ENCODE peak calls at places on chromosomes 7 and 10, in five cellular contexts. One of them, this sample, is unnamed.

GRCh38 chr10:79129361-79129997 is 60.7 kb downstream of the ZMIZ1 start:
- DNase-seq in AG04450: no peak
- DNase-seq in fibroblast of pulmonary artery: no peak
- DNase-seq in astrocyte of the spinal cord: peak; percentile 73
- DNase-seq in fibroblast of villous mesenchyme: peak; percentile 69
- DNase-seq in this sample: no peak

GRCh38 chr10:57982091-57982490 is 285.6 kb downstream of the IPMK start:
- DNase-seq in fibroblast of villous mesenchyme: no peak
- DNase-seq in AG04450: no peak
- DNase-seq in fibroblast of pulmonary artery: no peak
- DNase-seq in astrocyte of the spinal cord: no peak
- DNase-seq in this sample: no peak

GRCh38 chr10:62894156-62894555 is 78.0 kb upstream of the EGR2 start:
- DNase-seq in astrocyte of the spinal cord: no peak
- DNase-seq in fibroblast of pulmonary artery: no peak
- DNase-seq in AG04450: no peak
- DNase-seq in fibroblast of villous mesenchyme: no peak
- DNase-seq in this sample: no peak

GRCh38 chr10:5323446-5323845 is 41.3 kb upstream of the UCN3 start:
- DNase-seq in fibroblast of villous mesenchyme: no peak
- DNase-seq in fibroblast of pulmonary artery: no peak
- DNase-seq in AG04450: no peak
- DNase-seq in astrocyte of the spinal cord: no peak
- DNase-seq in this sample: no peak

GRCh38 chr10:65419629-65420028 is 1506.2 kb upstream of the LRRTM3 start:
- DNase-seq in fibroblast of villous mesenchyme: no peak
- DNase-seq in AG04450: no peak
- DNase-seq in fibroblast of pulmonary artery: no peak
- DNase-seq in astrocyte of the spinal cord: no peak
- DNase-seq in this sample: no peak

GRCh38 chr10:105855791-105856190 is 1214.7 kb downstream of the SORCS3 start:
- DNase-seq in fibroblast of villous mesenchyme: no peak
- DNase-seq in astrocyte of the spinal cord: peak; percentile 4
- DNase-seq in fibroblast of pulmonary artery: no peak
- DNase-seq in AG04450: no peak
- DNase-seq in this sample: no peak

GRCh38 chr7:76372984-76373833 is 14.4 kb upstream of the YWHAG start:
- DNase-seq in fibroblast of villous mesenchyme: peak; percentile 86
- DNase-seq in AG04450: peak; percentile 51
- DNase-seq in astrocyte of the spinal cord: peak; percentile 81
- DNase-seq in fibroblast of pulmonary artery: peak; percentile 80
- DNase-seq in this sample: peak; percentile 78

GRCh38 chr10:29189272-29189671 is 99.6 kb upstream of the LYZL1 start:
- DNase-seq in fibroblast of villous mesenchyme: no peak
- DNase-seq in fibroblast of pulmonary artery: peak; percentile 13
- DNase-seq in AG04450: no peak
- DNase-seq in astrocyte of the spinal cord: peak; percentile 48
- DNase-seq in this sample: no peak

GRCh38 chr7:40571796-40572195 is 437.0 kb downstream of the SUGCT start:
- DNase-seq in fibroblast of pulmonary artery: peak; percentile 26
- DNase-seq in fibroblast of villous mesenchyme: peak; percentile 80
- DNase-seq in astrocyte of the spinal cord: peak; percentile 66
- DNase-seq in AG04450: no peak
- DNase-seq in this sample: peak; percentile 96

GRCh38 chr7:1134951-1135350 is 25.0 kb downstream of the ZFAND2A start:
- DNase-seq in AG04450: no peak
- DNase-seq in astrocyte of the spinal cord: no peak
- DNase-seq in fibroblast of pulmonary artery: no peak
- DNase-seq in fibroblast of villous mesenchyme: no peak
- DNase-seq in this sample: no peak

GRCh38 chr7:138524259-138524658 is 64.2 kb downstream of the TRIM24 start:
- DNase-seq in fibroblast of villous mesenchyme: no peak
- DNase-seq in fibroblast of pulmonary artery: no peak
- DNase-seq in astrocyte of the spinal cord: no peak
- DNase-seq in AG04450: no peak
- DNase-seq in this sample: no peak

GRCh38 chr7:125010540-125010939 is 80.9 kb upstream of the POT1 start:
- DNase-seq in fibroblast of villous mesenchyme: no peak
- DNase-seq in AG04450: no peak
- DNase-seq in fibroblast of pulmonary artery: no peak
- DNase-seq in astrocyte of the spinal cord: no peak
- DNase-seq in this sample: no peak

GRCh38 chr7:157684596-157685429 is 348.0 kb downstream of the DNAJB6 start:
- DNase-seq in AG04450: no peak
- DNase-seq in astrocyte of the spinal cord: no peak
- DNase-seq in fibroblast of pulmonary artery: no peak
- DNase-seq in fibroblast of villous mesenchyme: no peak
- DNase-seq in this sample: no peak

GRCh38 chr7:85025312-85025756 is 161.5 kb downstream of the SEMA3D start:
- DNase-seq in fibroblast of pulmonary artery: peak; percentile 34
- DNase-seq in AG04450: no peak
- DNase-seq in astrocyte of the spinal cord: peak; percentile 33
- DNase-seq in fibroblast of villous mesenchyme: no peak
- DNase-seq in this sample: no peak

GRCh38 chr10:100143756-100144155 is 42.1 kb downstream of the ERLIN1 start:
- DNase-seq in astrocyte of the spinal cord: no peak
- DNase-seq in AG04450: no peak
- DNase-seq in fibroblast of pulmonary artery: no peak
- DNase-seq in fibroblast of villous mesenchyme: no peak
- DNase-seq in this sample: no peak

GRCh38 chr7:6486438-6487183 is 38.9 kb upstream of the DAGLB start:
- DNase-seq in AG04450: no peak
- DNase-seq in astrocyte of the spinal cord: no peak
- DNase-seq in fibroblast of villous mesenchyme: no peak
- DNase-seq in fibroblast of pulmonary artery: no peak
- DNase-seq in this sample: no peak

GRCh38 chr7:6487184-6487545 is 39.4 kb upstream of the DAGLB start:
- DNase-seq in AG04450: no peak
- DNase-seq in astrocyte of the spinal cord: no peak
- DNase-seq in fibroblast of pulmonary artery: no peak
- DNase-seq in fibroblast of villous mesenchyme: no peak
- DNase-seq in this sample: no peak

GRCh38 chr7:6494365-6494764 is 46.6 kb upstream of the DAGLB start:
- DNase-seq in AG04450: no peak
- DNase-seq in fibroblast of pulmonary artery: no peak
- DNase-seq in astrocyte of the spinal cord: no peak
- DNase-seq in fibroblast of villous mesenchyme: no peak
- DNase-seq in this sample: no peak

GRCh38 chr7:6489612-6490011 is 41.9 kb upstream of the DAGLB start:
- DNase-seq in fibroblast of pulmonary artery: no peak
- DNase-seq in fibroblast of villous mesenchyme: no peak
- DNase-seq in astrocyte of the spinal cord: no peak
- DNase-seq in AG04450: no peak
- DNase-seq in this sample: no peak
- TF ChIP-seq CTCF in fibroblast of pulmonary artery: no peak
- TF ChIP-seq CTCF in fibroblast of villous mesenchyme: no peak
- TF ChIP-seq CTCF in astrocyte of the spinal cord: no peak
- TF ChIP-seq CTCF in AG04450: no peak
- TF ChIP-seq CTCF in this sample: peak; percentile 35

DNA sequence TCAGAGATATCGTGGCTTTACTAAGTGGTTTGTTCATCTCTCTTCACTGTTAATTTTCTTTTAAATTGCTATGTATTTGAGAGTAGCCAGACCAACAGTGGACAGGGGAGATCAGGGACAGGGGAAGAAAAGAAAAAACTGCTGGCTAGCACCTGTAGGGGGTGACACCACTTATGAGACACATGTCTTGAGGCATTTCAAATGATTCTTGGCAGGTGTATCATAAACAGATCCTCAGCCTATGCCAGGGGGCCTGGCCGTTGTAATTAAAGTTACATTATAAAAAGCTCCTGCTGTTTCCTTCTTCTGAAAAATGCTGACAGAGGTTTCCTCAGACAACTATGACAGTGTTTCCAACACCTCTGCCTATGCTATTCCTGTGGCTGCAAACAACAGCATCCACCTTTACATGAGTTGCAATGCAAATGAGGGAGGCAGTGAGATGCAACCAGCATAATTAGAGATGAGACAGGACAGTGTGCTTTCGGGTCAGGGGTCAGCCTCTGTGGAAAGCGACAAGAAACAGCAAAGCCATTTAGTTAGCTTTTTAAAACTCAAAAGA is 281.0 kb upstream of the PTER start:
- DNase-seq in fibroblast of villous mesenchyme: no peak
- DNase-seq in fibroblast of pulmonary artery: no peak
- DNase-seq in astrocyte of the spinal cord: no peak
- DNase-seq in AG04450: no peak
- DNase-seq in this sample: no peak
- TF ChIP-seq CTCF in fibroblast of villous mesenchyme: no peak
- TF ChIP-seq CTCF in fibroblast of pulmonary artery: no peak
- TF ChIP-seq CTCF in astrocyte of the spinal cord: no peak
- TF ChIP-seq CTCF in AG04450: no peak
- TF ChIP-seq CTCF in this sample: no peak

GRCh38 chr10:71522438-71523144 is 125.9 kb downstream of the CDH23 start:
- DNase-seq in fibroblast of villous mesenchyme: no peak
- DNase-seq in AG04450: no peak
- DNase-seq in astrocyte of the spinal cord: no peak
- DNase-seq in fibroblast of pulmonary artery: no peak
- DNase-seq in this sample: no peak
- TF ChIP-seq CTCF in fibroblast of villous mesenchyme: no peak
- TF ChIP-seq CTCF in AG04450: no peak
- TF ChIP-seq CTCF in astrocyte of the spinal cord: no peak
- TF ChIP-seq CTCF in fibroblast of pulmonary artery: no peak
- TF ChIP-seq CTCF in this sample: peak; percentile 15

GRCh38 chr7:132907380-132907940 is 174.4 kb downstream of the CHCHD3 start:
- DNase-seq in fibroblast of pulmonary artery: no peak
- DNase-seq in astrocyte of the spinal cord: no peak
- DNase-seq in fibroblast of villous mesenchyme: no peak
- DNase-seq in AG04450: no peak
- DNase-seq in this sample: no peak
- TF ChIP-seq CTCF in fibroblast of pulmonary artery: no peak
- TF ChIP-seq CTCF in astrocyte of the spinal cord: no peak
- TF ChIP-seq CTCF in fibroblast of villous mesenchyme: no peak
- TF ChIP-seq CTCF in AG04450: no peak
- TF ChIP-seq CTCF in this sample: no peak

GRCh38 chr10:113279262-113279661 is 273.6 kb upstream of the HABP2 start:
- DNase-seq in fibroblast of pulmonary artery: no peak
- DNase-seq in AG04450: no peak
- DNase-seq in astrocyte of the spinal cord: no peak
- DNase-seq in fibroblast of villous mesenchyme: no peak
- DNase-seq in this sample: no peak

GRCh38 chr10:113285291-113285690 is 267.6 kb upstream of the HABP2 start:
- DNase-seq in fibroblast of pulmonary artery: no peak
- DNase-seq in astrocyte of the spinal cord: no peak
- DNase-seq in fibroblast of villous mesenchyme: no peak
- DNase-seq in AG04450: no peak
- DNase-seq in this sample: no peak

GRCh38 chr10:113284635-113285034 is 268.2 kb upstream of the HABP2 start:
- DNase-seq in AG04450: no peak
- DNase-seq in astrocyte of the spinal cord: no peak
- DNase-seq in fibroblast of pulmonary artery: no peak
- DNase-seq in fibroblast of villous mesenchyme: no peak
- DNase-seq in this sample: no peak

GRCh38 chr10:113287592-113287991 is 265.3 kb upstream of the HABP2 start:
- DNase-seq in astrocyte of the spinal cord: no peak
- DNase-seq in AG04450: no peak
- DNase-seq in fibroblast of villous mesenchyme: no peak
- DNase-seq in fibroblast of pulmonary artery: no peak
- DNase-seq in this sample: no peak

DNA sequence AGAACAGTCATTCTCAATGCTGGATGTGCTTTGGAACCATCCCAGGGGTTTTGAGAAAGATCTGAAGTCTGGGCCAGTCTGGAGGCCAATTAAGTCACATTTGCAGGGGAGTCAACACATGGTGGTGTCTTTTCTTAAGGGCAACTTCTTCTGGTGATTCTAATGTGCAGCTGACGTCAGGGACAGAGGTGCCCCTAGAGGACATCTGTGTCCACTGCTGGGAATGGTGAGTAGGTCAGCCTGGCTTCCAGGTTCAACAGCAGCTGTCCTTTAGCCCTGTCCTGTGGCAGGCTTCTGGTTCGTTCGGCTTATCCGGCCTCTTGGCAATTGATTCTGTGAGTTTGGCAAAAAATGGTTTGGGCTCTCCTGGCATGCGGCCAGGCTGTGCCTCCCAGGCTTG is 269.7 kb upstream of the HABP2 start:
- DNase-seq in fibroblast of pulmonary artery: no peak
- DNase-seq in AG04450: no peak
- DNase-seq in fibroblast of villous mesenchyme: no peak
- DNase-seq in astrocyte of the spinal cord: no peak
- DNase-seq in this sample: no peak
- TF ChIP-seq CTCF in fibroblast of pulmonary artery: no peak
- TF ChIP-seq CTCF in AG04450: no peak
- TF ChIP-seq CTCF in fibroblast of villous mesenchyme: no peak
- TF ChIP-seq CTCF in astrocyte of the spinal cord: peak; percentile 3
- TF ChIP-seq CTCF in this sample: peak; percentile 41

GRCh38 chr10:116132716-116133420 is 140.1 kb downstream of the GFRA1 start:
- DNase-seq in fibroblast of pulmonary artery: no peak
- DNase-seq in AG04450: no peak
- DNase-seq in fibroblast of villous mesenchyme: no peak
- DNase-seq in astrocyte of the spinal cord: no peak
- DNase-seq in this sample: no peak
- TF ChIP-seq CTCF in fibroblast of pulmonary artery: no peak
- TF ChIP-seq CTCF in AG04450: no peak
- TF ChIP-seq CTCF in fibroblast of villous mesenchyme: no peak
- TF ChIP-seq CTCF in astrocyte of the spinal cord: no peak
- TF ChIP-seq CTCF in this sample: no peak

GRCh38 chr10:117374506-117375359 is 507 bp downstream of the PDZD8 start:
- DNase-seq in astrocyte of the spinal cord: peak; percentile 44
- DNase-seq in fibroblast of villous mesenchyme: peak; percentile 52
- DNase-seq in AG04450: no peak
- DNase-seq in fibroblast of pulmonary artery: peak; percentile 53
- DNase-seq in this sample: peak; percentile 1
- TF ChIP-seq CTCF in astrocyte of the spinal cord: no peak
- TF ChIP-seq CTCF in fibroblast of villous mesenchyme: no peak
- TF ChIP-seq CTCF in AG04450: no peak
- TF ChIP-seq CTCF in fibroblast of pulmonary artery: no peak
- TF ChIP-seq CTCF in this sample: no peak

This sample was measured in HFFc6.